ENCODE peak calls at places on chromosome 15, in six cellular contexts. S is heart right ventricle; R is non-pigmented ciliary epithelial cell; Z is stimulated activated naive CD8-positive, alpha-beta T cell treated with anti-CD3 and anti-CD28 coated beads, Interleukin-15, amount 100 ng/mL, for 72 hours; G is AG04449; H is neural crest cell. U is an unnamed sample.
A peak's percentile ranks its signal among the peaks of the same experiment; 100 is the strongest.

GRCh38 chr15:98442379-98442833 is 205.9 kb upstream of the IGF1R start:
- DNase-seq in S (no peak), R (peak; percentile 60), Z (peak; percentile 58), G (peak; percentile 34), H (peak; percentile 63), U (no peak)

GRCh38 chr15:78927077-78927790 is 17.6 kb downstream of the CTSH start:
- DNase-seq in S (no peak), R (no peak), Z (no peak), G (no peak), H (no peak), U (no peak)

GRCh38 chr15:71532994-71533393 is 277.4 kb upstream of the NR2E3 start:
- DNase-seq in S (no peak), R (no peak), Z (no peak), G (no peak), H (no peak), U (no peak)

GRCh38 chr15:79724312-79724711 is 172.5 kb downstream of the MTHFS start:
- DNase-seq in S (no peak), R (peak; percentile 23), Z (no peak), G (peak; percentile 34), H (no peak), U (no peak)

GRCh38 chr15:98169551-98169950 is 209.0 kb downstream of the ARRDC4 start:
- DNase-seq in S (no peak), R (no peak), Z (peak; percentile 11), G (no peak), H (no peak), U (no peak)

GRCh38 chr15:60591491-60592385 is 112.8 kb upstream of the ICE2 start:
- DNase-seq in S (peak; percentile 60), R (no peak), Z (peak; percentile 66), G (no peak), H (peak; percentile 26), U (no peak)

GRCh38 chr15:53833134-53833624 is 73.7 kb upstream of the WDR72 start:
- DNase-seq in S (no peak), R (no peak), Z (no peak), G (no peak), H (no peak), U (no peak)

GRCh38 chr15:63465104-63465503 is 39.3 kb upstream of the USP3 start:
- DNase-seq in S (no peak), R (no peak), Z (no peak), G (no peak), H (no peak), U (no peak)

GRCh38 chr15:101088788-101089578 is 162.9 kb downstream of the CHSY1 start:
- DNase-seq in S (peak; percentile 84), R (no peak), Z (peak; percentile 83), G (no peak), H (peak; percentile 74), U (peak; percentile 92)

GRCh38 chr15:65044724-65045481 is at the start of gene SLC51B:
- DNase-seq in S (peak; percentile 54), R (no peak), Z (no peak), G (no peak), H (no peak), U (no peak)

GRCh38 chr15:39156166-39156565 is 424.7 kb upstream of the THBS1 start:
- DNase-seq in S (peak; percentile 25), R (no peak), Z (no peak), G (no peak), H (no peak), U (no peak)

GRCh38 chr15:71337197-71337845 is 222.1 kb downstream of the THSD4 start:
- DNase-seq in S (no peak), R (no peak), Z (no peak), G (no peak), H (no peak), U (no peak)

GRCh38 chr15:32651229-32651837 is 9.8 kb downstream of the SCG5 start:
- DNase-seq in S (no peak), R (no peak), Z (peak; percentile 42), G (peak; percentile 33), H (peak; percentile 48), U (no peak)

GRCh38 chr15:31338879-31339557 is 12.4 kb downstream of the KLF13 start:
- DNase-seq in S (peak; percentile 80), R (peak; percentile 19), Z (peak; percentile 66), G (peak; percentile 14), H (no peak), U (peak; percentile 90)

GRCh38 chr15:71780349-71780976 is 29.9 kb upstream of the NR2E3 start:
- DNase-seq in S (no peak), R (no peak), Z (peak; percentile 28), G (no peak), H (peak; percentile 23), U (no peak)

GRCh38 chr15:94524565-94524964 is 293.2 kb downstream of the MCTP2 start:
- DNase-seq in S (no peak), R (no peak), Z (no peak), G (no peak), H (no peak), U (no peak)

GRCh38 chr15:63232943-63233342 is 43.5 kb downstream of the RAB8B start:
- DNase-seq in S (no peak), R (no peak), Z (no peak), G (no peak), H (no peak), U (no peak)

GRCh38 chr15:25137013-25137412 is 182.2 kb downstream of the SNRPN start:
- DNase-seq in S (no peak), R (no peak), Z (no peak), G (no peak), H (no peak), U (no peak)

U was measured in cardiac septum.